ENCODE peak calls at places on chromosomes 5 and 9, in five cellular contexts. One of them, this sample, is unnamed.

GRCh38 chr5:26700759-26701384 is 337.5 kb downstream of the CDH9 start:
- DNase-seq in A549: peak
- DNase-seq in HepG2: peak
- DNase-seq in GM12878: no peak
- DNase-seq in NB4: peak
- DNase-seq in this sample: no peak

GRCh38 chr5:173518856-173519255 is 97.6 kb downstream of the BOD1 start:
- DNase-seq in A549: no peak
- DNase-seq in HepG2: no peak
- DNase-seq in GM12878: no peak
- DNase-seq in NB4: no peak
- DNase-seq in this sample: no peak

GRCh38 chr9:96062854-96063253 is 187.4 kb downstream of the ERCC6L2 start:
- DNase-seq in A549: no peak
- DNase-seq in HepG2: peak
- DNase-seq in GM12878: no peak
- DNase-seq in NB4: no peak
- DNase-seq in this sample: no peak

GRCh38 chr5:88707216-88707965 is 175.6 kb downstream of the MEF2C start:
- DNase-seq in A549: no peak
- DNase-seq in HepG2: no peak
- DNase-seq in GM12878: no peak
- DNase-seq in NB4: no peak
- DNase-seq in this sample: no peak

GRCh38 chr9:135582966-135583685 is 21.6 kb downstream of the PAEP start:
- DNase-seq in A549: no peak
- DNase-seq in HepG2: no peak
- DNase-seq in GM12878: no peak
- DNase-seq in NB4: no peak
- DNase-seq in this sample: no peak

GRCh38 chr9:21904371-21904770 is 89.8 kb downstream of the CDKN2A start:
- DNase-seq in A549: no peak
- DNase-seq in HepG2: no peak
- DNase-seq in GM12878: no peak
- DNase-seq in NB4: no peak
- DNase-seq in this sample: peak

GRCh38 chr5:143119881-143120341 is 283.6 kb downstream of the NR3C1 start:
- DNase-seq in A549: no peak
- DNase-seq in HepG2: no peak
- DNase-seq in GM12878: no peak
- DNase-seq in NB4: no peak
- DNase-seq in this sample: no peak

GRCh38 chr5:172168311-172168710 is 19.7 kb downstream of the STK10 start:
- DNase-seq in A549: no peak
- DNase-seq in HepG2: no peak
- DNase-seq in GM12878: no peak
- DNase-seq in NB4: no peak
- DNase-seq in this sample: no peak

GRCh38 chr9:124658165-124659017 is 112.7 kb downstream of the NR6A1 start:
- DNase-seq in A549: peak
- DNase-seq in HepG2: peak
- DNase-seq in GM12878: peak
- DNase-seq in NB4: peak
- DNase-seq in this sample: peak

GRCh38 chr9:104992696-104993095 is 64.7 kb upstream of the ABCA1 start:
- DNase-seq in A549: no peak
- DNase-seq in HepG2: peak
- DNase-seq in GM12878: no peak
- DNase-seq in NB4: peak
- DNase-seq in this sample: peak

GRCh38 chr5:111645303-111645838 is 111.6 kb downstream of the NREP start:
- DNase-seq in A549: no peak
- DNase-seq in HepG2: no peak
- DNase-seq in GM12878: no peak
- DNase-seq in NB4: no peak
- DNase-seq in this sample: no peak

GRCh38 chr9:84668204-84669007 is 1.1 kb upstream of the NTRK2 start:
- DNase-seq in A549: peak
- DNase-seq in HepG2: no peak
- DNase-seq in GM12878: no peak
- DNase-seq in NB4: peak
- DNase-seq in this sample: peak
- TF ChIP-seq MYC in A549: no peak
- TF ChIP-seq MYC in HepG2: no peak
- TF ChIP-seq MYC in GM12878: no peak
- TF ChIP-seq MYC in NB4: no peak
- TF ChIP-seq MYC in this sample: no peak

DNA sequence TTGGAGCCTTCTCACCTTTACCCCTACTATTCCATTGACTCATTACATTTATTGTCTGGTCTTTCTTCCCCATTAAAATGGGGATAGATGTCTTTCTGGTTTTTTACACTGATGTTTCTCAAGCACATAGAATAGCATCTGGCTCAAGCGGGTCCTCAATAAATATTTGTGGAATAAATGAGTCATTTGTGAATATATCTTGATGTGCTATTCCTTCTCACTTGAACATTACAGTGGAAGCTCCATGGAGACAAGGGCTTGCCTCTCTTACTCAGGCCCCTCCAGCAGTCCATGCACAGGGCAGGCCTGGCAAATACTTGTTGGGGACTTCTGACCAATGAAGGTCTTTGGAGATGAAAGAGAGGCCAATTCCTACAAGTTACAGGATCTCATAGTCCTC is 151.7 kb upstream of the TAS2R1 start:
- DNase-seq in A549: no peak
- DNase-seq in HepG2: no peak
- DNase-seq in GM12878: no peak
- DNase-seq in NB4: no peak
- DNase-seq in this sample: no peak
- TF ChIP-seq MYC in A549: no peak
- TF ChIP-seq MYC in HepG2: no peak
- TF ChIP-seq MYC in GM12878: no peak
- TF ChIP-seq MYC in NB4: no peak
- TF ChIP-seq MYC in this sample: no peak

GRCh38 chr5:56985941-56986630 is 34.2 kb upstream of the MIER3 start:
- DNase-seq in A549: no peak
- DNase-seq in HepG2: no peak
- DNase-seq in GM12878: no peak
- DNase-seq in NB4: peak
- DNase-seq in this sample: no peak
- TF ChIP-seq MYC in A549: no peak
- TF ChIP-seq MYC in HepG2: no peak
- TF ChIP-seq MYC in GM12878: no peak
- TF ChIP-seq MYC in NB4: no peak
- TF ChIP-seq MYC in this sample: no peak

GRCh38 chr5:126166368-126166767 is 256.8 kb upstream of the GRAMD2B start:
- DNase-seq in A549: no peak
- DNase-seq in HepG2: no peak
- DNase-seq in GM12878: no peak
- DNase-seq in NB4: no peak
- DNase-seq in this sample: no peak

GRCh38 chr5:126172812-126173211 is 250.4 kb upstream of the GRAMD2B start:
- DNase-seq in A549: no peak
- DNase-seq in HepG2: no peak
- DNase-seq in GM12878: no peak
- DNase-seq in NB4: no peak
- DNase-seq in this sample: no peak

GRCh38 chr5:126171916-126172315 is 251.3 kb upstream of the GRAMD2B start:
- DNase-seq in A549: no peak
- DNase-seq in HepG2: no peak
- DNase-seq in GM12878: no peak
- DNase-seq in NB4: no peak
- DNase-seq in this sample: no peak

GRCh38 chr5:126168785-126169184 is 254.4 kb upstream of the GRAMD2B start:
- DNase-seq in A549: no peak
- DNase-seq in HepG2: no peak
- DNase-seq in GM12878: no peak
- DNase-seq in NB4: no peak
- DNase-seq in this sample: no peak
- TF ChIP-seq MYC in A549: no peak
- TF ChIP-seq MYC in HepG2: no peak
- TF ChIP-seq MYC in GM12878: no peak
- TF ChIP-seq MYC in NB4: no peak
- TF ChIP-seq MYC in this sample: no peak

DNA sequence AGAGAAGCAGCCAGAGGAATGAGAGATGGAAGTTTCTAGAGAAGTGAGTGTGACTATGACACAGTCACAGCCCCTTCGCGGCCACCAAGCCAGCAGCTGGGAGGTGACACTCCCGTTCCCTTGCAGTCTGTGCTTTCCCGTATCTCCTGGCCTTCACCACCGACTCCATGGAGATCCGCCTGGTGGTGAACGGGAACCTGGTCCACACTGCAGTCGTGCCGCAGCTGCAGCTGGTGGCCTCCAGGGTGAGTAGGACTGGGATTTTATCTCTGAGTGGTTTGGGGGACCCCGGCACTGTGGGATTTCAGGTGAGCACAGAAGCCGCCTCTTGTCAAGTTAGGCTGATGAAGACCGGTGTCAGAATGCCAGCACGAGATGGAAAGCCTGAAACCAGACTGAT is 12.1 kb upstream of the SLC2A8 start:
- DNase-seq in A549: no peak
- DNase-seq in HepG2: no peak
- DNase-seq in GM12878: no peak
- DNase-seq in NB4: no peak
- DNase-seq in this sample: no peak
- TF ChIP-seq MYC in A549: no peak
- TF ChIP-seq MYC in HepG2: no peak
- TF ChIP-seq MYC in GM12878: no peak
- TF ChIP-seq MYC in NB4: no peak
- TF ChIP-seq MYC in this sample: no peak

GRCh38 chr5:91109634-91110033 is 273.5 kb downstream of the ARRDC3 start:
- DNase-seq in A549: no peak
- DNase-seq in HepG2: no peak
- DNase-seq in GM12878: no peak
- DNase-seq in NB4: no peak
- DNase-seq in this sample: peak

GRCh38 chr5:91114658-91115057 is 268.5 kb downstream of the ARRDC3 start:
- DNase-seq in A549: no peak
- DNase-seq in HepG2: no peak
- DNase-seq in GM12878: no peak
- DNase-seq in NB4: peak
- DNase-seq in this sample: peak

GRCh38 chr5:91111473-91112238 is 271.5 kb downstream of the ARRDC3 start:
- DNase-seq in A549: no peak
- DNase-seq in HepG2: no peak
- DNase-seq in GM12878: no peak
- DNase-seq in NB4: peak
- DNase-seq in this sample: no peak

DNA sequence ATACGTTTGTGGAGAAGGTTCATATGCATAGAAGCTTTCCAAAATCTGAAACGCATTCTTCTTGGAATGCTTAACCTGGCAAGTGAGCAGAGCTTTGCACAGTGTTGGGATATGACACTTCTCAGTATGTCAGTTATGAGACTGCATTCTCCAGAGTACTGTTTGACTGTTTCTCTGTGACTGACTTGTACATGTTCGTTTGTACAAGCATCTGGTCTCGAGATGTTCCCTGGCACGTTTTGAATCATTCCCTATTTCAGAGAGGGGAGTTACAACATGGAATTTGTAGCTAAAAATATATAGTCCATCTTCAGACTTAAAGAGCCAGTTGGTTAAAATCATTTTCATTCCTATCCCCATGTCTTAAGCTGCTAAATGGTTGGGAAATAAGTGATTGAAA is 272.4 kb downstream of the ARRDC3 start:
- DNase-seq in A549: no peak
- DNase-seq in HepG2: no peak
- DNase-seq in GM12878: no peak
- DNase-seq in NB4: no peak
- DNase-seq in this sample: no peak
- TF ChIP-seq MYC in A549: no peak
- TF ChIP-seq MYC in HepG2: no peak
- TF ChIP-seq MYC in GM12878: no peak
- TF ChIP-seq MYC in NB4: no peak
- TF ChIP-seq MYC in this sample: no peak

GRCh38 chr9:13291718-13292117 is 12.2 kb upstream of the MPDZ start:
- DNase-seq in A549: no peak
- DNase-seq in HepG2: no peak
- DNase-seq in GM12878: no peak
- DNase-seq in NB4: no peak
- DNase-seq in this sample: no peak
- TF ChIP-seq MYC in A549: no peak
- TF ChIP-seq MYC in HepG2: no peak
- TF ChIP-seq MYC in GM12878: no peak
- TF ChIP-seq MYC in NB4: no peak
- TF ChIP-seq MYC in this sample: no peak

GRCh38 chr5:156956321-156956720 is 6.7 kb downstream of the TIMD4 start:
- DNase-seq in A549: no peak
- DNase-seq in HepG2: no peak
- DNase-seq in GM12878: no peak
- DNase-seq in NB4: no peak
- DNase-seq in this sample: no peak
- TF ChIP-seq MYC in A549: no peak
- TF ChIP-seq MYC in HepG2: no peak
- TF ChIP-seq MYC in GM12878: no peak
- TF ChIP-seq MYC in NB4: no peak
- TF ChIP-seq MYC in this sample: no peak

This sample was measured in endothelial cell of umbilical vein.